ENCODE peak calls at places on chromosome 21, in six cellular contexts. R is GM23338, G is WTC11, S is H1, E is GM12878, O is HepG2. T is an unnamed sample.

GRCh38 chr21:37710555-37711293 is 205.5 kb downstream of the KCNJ6 start:
- DNase-seq in R (no peak), G (no peak), S (no peak), E (no peak), O (peak; percentile 4), T (no peak)

GRCh38 chr21:39313042-39313456 is 383 bp downstream of the BRWD1 start:
- DNase-seq in R (peak; percentile 34), G (peak; percentile 40), S (no peak), E (no peak), O (no peak), T (peak; percentile 67)

GRCh38 chr21:46354518-46354917 is 30.6 kb downstream of the PCNT start:
- DNase-seq in R (no peak), G (no peak), S (no peak), E (no peak), O (no peak), T (no peak)

GRCh38 chr21:39173999-39174398 is 9.3 kb downstream of the PSMG1 start:
- DNase-seq in R (no peak), G (no peak), S (no peak), E (no peak), O (no peak), T (no peak)

GRCh38 chr21:21010228-21010627 is 12.0 kb downstream of the NCAM2 start:
- DNase-seq in R (no peak), G (no peak), S (no peak), E (no peak), O (no peak), T (no peak)

GRCh38 chr21:28393279-28393678 is 599.4 kb downstream of the LTN1 start:
- DNase-seq in R (peak; percentile 9), G (no peak), S (no peak), E (no peak), O (no peak), T (no peak)

GRCh38 chr21:14403681-14404318 is 20.9 kb upstream of the HSPA13 start:
- DNase-seq in R (peak; percentile 46), G (no peak), S (no peak), E (peak; percentile 9), O (peak; percentile 19), T (peak; percentile 49)

GRCh38 chr21:32094792-32095191 is 184.1 kb downstream of the MIS18A start:
- DNase-seq in R (peak; percentile 60), G (no peak), S (no peak), E (no peak), O (no peak), T (no peak)

GRCh38 chr21:28439246-28439645 is 553.4 kb downstream of the LTN1 start:
- DNase-seq in R (no peak), G (no peak), S (no peak), E (no peak), O (no peak), T (no peak)

GRCh38 chr21:29148535-29148934 is 18.1 kb downstream of the MAP3K7CL start:
- DNase-seq in R (no peak), G (no peak), S (no peak), E (no peak), O (no peak), T (no peak)

GRCh38 chr21:31151682-31152081 is 113.4 kb upstream of the KRTAP19-8 start:
- DNase-seq in R (no peak), G (no peak), S (no peak), E (no peak), O (no peak), T (no peak)

GRCh38 chr21:30072496-30072895 is 94.1 kb downstream of the CLDN17 start:
- DNase-seq in R (peak; percentile 85), G (peak; percentile 59), S (no peak), E (no peak), O (no peak), T (no peak)

GRCh38 chr21:18810136-18810535 is 406.6 kb upstream of the TMPRSS15 start:
- DNase-seq in R (peak; percentile 30), G (no peak), S (no peak), E (no peak), O (no peak), T (no peak)

GRCh38 chr21:39660596-39660995 is 47.9 kb downstream of the B3GALT5 start:
- DNase-seq in R (no peak), G (no peak), S (no peak), E (no peak), O (no peak), T (no peak)

GRCh38 chr21:25558123-25558522 is 49.2 kb downstream of the MRPL39 start:
- DNase-seq in R (no peak), G (no peak), S (no peak), E (no peak), O (no peak), T (no peak)

GRCh38 chr21:40851749-40852148 is 4.8 kb upstream of the DSCAM start:
- DNase-seq in R (no peak), G (no peak), S (no peak), E (no peak), O (no peak), T (no peak)

GRCh38 chr21:46237474-46237873 is 8.9 kb upstream of the LSS start:
- DNase-seq in R (no peak), G (no peak), S (no peak), E (no peak), O (no peak), T (no peak)

GRCh38 chr21:46570631-46571030 is 34.3 kb downstream of the S100B start:
- DNase-seq in R (no peak), G (no peak), S (no peak), E (no peak), O (no peak), T (no peak)

GRCh38 chr21:25186278-25186677 is 421.0 kb downstream of the MRPL39 start:
- DNase-seq in R (no peak), G (no peak), S (no peak), E (peak; percentile 60), O (no peak), T (no peak)

GRCh38 chr21:41683815-41684214 is 83.0 kb downstream of the RIPK4 start:
- DNase-seq in R (no peak), G (no peak), S (no peak), E (no peak), O (peak; percentile 19), T (no peak)

GRCh38 chr21:28605138-28605537 is 387.5 kb downstream of the LTN1 start:
- DNase-seq in R (no peak), G (no peak), S (no peak), E (no peak), O (no peak), T (no peak)

GRCh38 chr21:19609611-19610010 is 1206.0 kb upstream of the TMPRSS15 start:
- DNase-seq in R (no peak), G (no peak), S (no peak), E (no peak), O (no peak), T (no peak)

GRCh38 chr21:38815060-38815405 is 9.3 kb downstream of the ETS2 start:
- DNase-seq in R (no peak), G (no peak), S (no peak), E (no peak), O (no peak), T (no peak)

GRCh38 chr21:41319273-41319672 is 2.7 kb downstream of the FAM3B start:
- DNase-seq in R (no peak), G (no peak), S (no peak), E (no peak), O (no peak), T (no peak)

GRCh38 chr21:28516996-28517592 is 475.6 kb downstream of the LTN1 start:
- DNase-seq in R (peak; percentile 92), G (peak; percentile 88), S (peak; percentile 85), E (peak; percentile 8), O (peak; percentile 60), T (no peak)

GRCh38 chr21:41564871-41565281 is 56.9 kb upstream of the TMPRSS2 start:
- DNase-seq in R (no peak), G (no peak), S (no peak), E (no peak), O (peak; percentile 7), T (no peak)

GRCh38 chr21:28714795-28715464 is 277.7 kb downstream of the LTN1 start:
- DNase-seq in R (no peak), G (no peak), S (no peak), E (no peak), O (no peak), T (no peak)

GRCh38 chr21:35720065-35720810 is 340.1 kb downstream of the SETD4 start:
- DNase-seq in R (no peak), G (no peak), S (no peak), E (no peak), O (no peak), T (no peak)
- TF ChIP-seq CREB1 in R (no peak), G (no peak), S (no peak), E (no peak), O (no peak), T (no peak)

GRCh38 chr21:45210461-45210983 is 77.2 kb downstream of the POFUT2 start:
- DNase-seq in R (no peak), G (no peak), S (no peak), E (no peak), O (no peak), T (no peak)

GRCh38 chr21:45213392-45213791 is 74.3 kb downstream of the POFUT2 start:
- DNase-seq in R (no peak), G (no peak), S (no peak), E (no peak), O (no peak), T (no peak)

GRCh38 chr21:45209046-45209445 is 78.6 kb downstream of the POFUT2 start:
- DNase-seq in R (no peak), G (no peak), S (no peak), E (no peak), O (no peak), T (no peak)

GRCh38 chr21:45209685-45210284 is 77.9 kb downstream of the POFUT2 start:
- DNase-seq in R (no peak), G (no peak), S (no peak), E (peak; percentile 33), O (no peak), T (no peak)

DNA sequence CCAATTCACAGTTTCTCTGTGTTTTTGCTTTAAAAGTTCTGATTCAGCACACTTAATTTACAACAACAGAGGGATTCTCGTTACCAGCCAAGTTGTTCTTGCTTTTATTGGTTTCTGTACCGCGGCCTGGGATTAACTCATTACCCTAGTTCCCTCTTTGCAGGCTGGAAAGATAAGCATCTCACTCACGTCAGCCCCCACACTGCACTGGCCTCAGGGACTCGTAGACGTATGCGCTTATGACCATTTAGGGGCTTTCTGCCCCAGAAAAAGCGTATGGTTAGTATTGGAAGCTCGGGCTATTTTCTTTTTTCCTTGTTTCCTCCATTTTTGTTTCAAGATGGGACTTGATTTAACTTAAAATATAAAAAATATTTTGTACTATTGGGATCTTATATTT is 76.0 kb downstream of the POFUT2 start:
- DNase-seq in R (no peak), G (no peak), S (no peak), E (no peak), O (no peak), T (peak; percentile 58)
- TF ChIP-seq CREB1 in R (no peak), G (no peak), S (no peak), E (no peak), O (no peak), T (no peak)

DNA sequence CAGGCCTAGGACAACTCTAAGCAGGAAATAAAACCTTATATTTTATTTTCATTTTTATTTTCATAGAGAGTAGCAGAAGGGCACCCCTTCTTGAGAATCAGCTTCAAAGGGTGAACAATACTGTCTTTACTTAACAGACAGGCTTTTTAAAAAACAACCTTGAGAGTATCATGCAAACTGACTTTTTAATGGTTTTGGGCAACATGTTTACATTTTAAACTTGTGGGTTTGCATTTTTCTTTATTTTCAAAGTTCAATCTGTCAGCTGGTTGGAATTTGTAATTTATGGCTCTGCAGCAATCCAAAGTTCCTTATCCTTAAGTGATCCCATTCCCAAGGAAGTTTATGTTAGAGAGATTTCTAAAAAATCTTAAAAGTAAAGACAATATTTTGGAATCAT is 392.3 kb upstream of the ADAMTS5 start:
- DNase-seq in R (no peak), G (no peak), S (no peak), E (no peak), O (no peak), T (no peak)
- TF ChIP-seq CREB1 in R (no peak), G (no peak), S (no peak), E (no peak), O (no peak), T (no peak)

GRCh38 chr21:44549525-44550211 is 1.6 kb downstream of the KRTAP10-2 start:
- DNase-seq in R (peak; percentile 42), G (peak; percentile 16), S (peak; percentile 53), E (no peak), O (no peak), T (peak; percentile 3)
- TF ChIP-seq CREB1 in R (no peak), G (no peak), S (no peak), E (no peak), O (no peak), T (no peak)

T was measured in K562.